ENCODE peak calls at places on chromosomes 7 and 10, in four cellular contexts. One of them, this sample, is unnamed.

GRCh38 chr7:98194186-98194585 is 17.1 kb upstream of the BHLHA15 start:
- DNase-seq in left lung: no peak
- DNase-seq in endothelial cell of umbilical vein: no peak
- DNase-seq in fibroblast of lung: no peak
- DNase-seq in this sample: no peak

GRCh38 chr10:52632591-52632990 is 140.0 kb downstream of the MBL2 start:
- DNase-seq in left lung: no peak
- DNase-seq in endothelial cell of umbilical vein: peak; percentile 85
- DNase-seq in fibroblast of lung: no peak
- DNase-seq in this sample: no peak

GRCh38 chr7:16644987-16645592 is 464 bp downstream of the ANKMY2 start:
- DNase-seq in left lung: peak; percentile 81
- DNase-seq in fibroblast of lung: peak; percentile 39
- DNase-seq in endothelial cell of umbilical vein: no peak
- DNase-seq in this sample: peak; percentile 74

GRCh38 chr10:122475581-122475980 is 14.2 kb downstream of the HTRA1 start:
- DNase-seq in left lung: no peak
- DNase-seq in endothelial cell of umbilical vein: no peak
- DNase-seq in fibroblast of lung: peak; percentile 31
- DNase-seq in this sample: no peak

GRCh38 chr7:73426016-73426415 is 7.6 kb upstream of the FZD9 start:
- DNase-seq in fibroblast of lung: no peak
- DNase-seq in endothelial cell of umbilical vein: no peak
- DNase-seq in left lung: no peak
- DNase-seq in this sample: no peak

GRCh38 chr10:35058686-35059085 is 31.5 kb downstream of the CUL2 start:
- DNase-seq in endothelial cell of umbilical vein: no peak
- DNase-seq in left lung: no peak
- DNase-seq in fibroblast of lung: no peak
- DNase-seq in this sample: no peak

GRCh38 chr10:97096327-97097153 is 89.2 kb downstream of the SLIT1 start:
- DNase-seq in fibroblast of lung: no peak
- DNase-seq in endothelial cell of umbilical vein: no peak
- DNase-seq in left lung: no peak
- DNase-seq in this sample: no peak

GRCh38 chr7:2644514-2645273 is 12.9 kb downstream of the TTYH3 start:
- DNase-seq in left lung: peak; percentile 82
- DNase-seq in endothelial cell of umbilical vein: no peak
- DNase-seq in fibroblast of lung: no peak
- DNase-seq in this sample: no peak

GRCh38 chr10:91711885-91712284 is 79.0 kb upstream of the PPP1R3C start:
- DNase-seq in left lung: no peak
- DNase-seq in fibroblast of lung: no peak
- DNase-seq in endothelial cell of umbilical vein: no peak
- DNase-seq in this sample: no peak

GRCh38 chr10:3467052-3467906 is 294.7 kb upstream of the PITRM1 start:
- DNase-seq in fibroblast of lung: peak; percentile 96
- DNase-seq in left lung: peak; percentile 85
- DNase-seq in endothelial cell of umbilical vein: peak; percentile 99
- DNase-seq in this sample: peak; percentile 96

GRCh38 chr7:10973942-10974716 is 457 bp downstream of the PHF14 start:
- DNase-seq in left lung: no peak
- DNase-seq in fibroblast of lung: peak; percentile 49
- DNase-seq in endothelial cell of umbilical vein: peak; percentile 54
- DNase-seq in this sample: no peak

GRCh38 chr10:114412907-114413386 is 8.6 kb upstream of the AFAP1L2 start:
- DNase-seq in endothelial cell of umbilical vein: peak; percentile 70
- DNase-seq in fibroblast of lung: peak; percentile 67
- DNase-seq in left lung: no peak
- DNase-seq in this sample: no peak

GRCh38 chr10:35470535-35470934 is 134.2 kb downstream of the CCNY start:
- DNase-seq in endothelial cell of umbilical vein: peak; percentile 20
- DNase-seq in fibroblast of lung: no peak
- DNase-seq in left lung: no peak
- DNase-seq in this sample: no peak

GRCh38 chr10:73854310-73854709 is 20.0 kb downstream of the CAMK2G start:
- DNase-seq in endothelial cell of umbilical vein: no peak
- DNase-seq in fibroblast of lung: no peak
- DNase-seq in left lung: no peak
- DNase-seq in this sample: no peak

GRCh38 chr10:34124522-34125035 is 690.5 kb downstream of the PARD3 start:
- DNase-seq in left lung: no peak
- DNase-seq in fibroblast of lung: no peak
- DNase-seq in endothelial cell of umbilical vein: peak; percentile 37
- DNase-seq in this sample: no peak

GRCh38 chr10:126867567-126868365 is 37.5 kb upstream of the DOCK1 start:
- DNase-seq in fibroblast of lung: peak; percentile 43
- DNase-seq in endothelial cell of umbilical vein: no peak
- DNase-seq in left lung: no peak
- DNase-seq in this sample: no peak

GRCh38 chr10:98208925-98209324 is 59.1 kb downstream of the LOXL4 start:
- DNase-seq in endothelial cell of umbilical vein: no peak
- DNase-seq in left lung: no peak
- DNase-seq in fibroblast of lung: no peak
- DNase-seq in this sample: no peak

GRCh38 chr7:25849361-25850184 is 302.4 kb upstream of the NFE2L3 start:
- DNase-seq in fibroblast of lung: peak; percentile 97
- DNase-seq in left lung: no peak
- DNase-seq in endothelial cell of umbilical vein: peak; percentile 90
- DNase-seq in this sample: no peak

GRCh38 chr10:43170491-43170890 is 32.2 kb downstream of the CSGALNACT2 start:
- DNase-seq in left lung: no peak
- DNase-seq in endothelial cell of umbilical vein: no peak
- DNase-seq in fibroblast of lung: peak; percentile 42
- DNase-seq in this sample: no peak

GRCh38 chr10:22988581-22989360 is 60.9 kb downstream of the ARMC3 start:
- DNase-seq in fibroblast of lung: peak; percentile 75
- DNase-seq in endothelial cell of umbilical vein: peak; percentile 71
- DNase-seq in left lung: no peak
- DNase-seq in this sample: no peak

GRCh38 chr7:144513332-144513731 is 109.8 kb upstream of the NOBOX start:
- DNase-seq in fibroblast of lung: peak; percentile 3
- DNase-seq in endothelial cell of umbilical vein: peak; percentile 65
- DNase-seq in left lung: no peak
- DNase-seq in this sample: no peak

GRCh38 chr7:1919539-1920265 is 249.6 kb downstream of the ELFN1 start:
- DNase-seq in left lung: peak; percentile 74
- DNase-seq in endothelial cell of umbilical vein: no peak
- DNase-seq in fibroblast of lung: peak; percentile 49
- DNase-seq in this sample: no peak

GRCh38 chr7:142881586-142882337 is 3.8 kb downstream of the TRPV6 start:
- DNase-seq in left lung: no peak
- DNase-seq in fibroblast of lung: no peak
- DNase-seq in endothelial cell of umbilical vein: no peak
- DNase-seq in this sample: no peak

GRCh38 chr10:88080213-88080612 is 216.8 kb downstream of the PTEN start:
- DNase-seq in endothelial cell of umbilical vein: peak; percentile 28
- DNase-seq in fibroblast of lung: peak; percentile 72
- DNase-seq in left lung: no peak
- DNase-seq in this sample: no peak

GRCh38 chr7:33933611-33934281 is 28.4 kb downstream of the BMPER start:
- DNase-seq in fibroblast of lung: peak; percentile 53
- DNase-seq in endothelial cell of umbilical vein: no peak
- DNase-seq in left lung: no peak
- DNase-seq in this sample: no peak

GRCh38 chr7:151060416-151061234 is 1.2 kb downstream of the SLC4A2 start:
- DNase-seq in left lung: no peak
- DNase-seq in fibroblast of lung: no peak
- DNase-seq in endothelial cell of umbilical vein: peak; percentile 32
- DNase-seq in this sample: no peak

GRCh38 chr7:64045301-64046040 is at the start of gene ZNF727:
- DNase-seq in fibroblast of lung: no peak
- DNase-seq in endothelial cell of umbilical vein: no peak
- DNase-seq in left lung: peak; percentile 72
- DNase-seq in this sample: no peak

GRCh38 chr7:42956062-42956461 is 23.9 kb downstream of the MRPL32 start:
- DNase-seq in left lung: no peak
- DNase-seq in fibroblast of lung: no peak
- DNase-seq in endothelial cell of umbilical vein: no peak
- DNase-seq in this sample: no peak

GRCh38 chr7:84912993-84913635 is 273.7 kb downstream of the SEMA3D start:
- DNase-seq in fibroblast of lung: peak; percentile 1
- DNase-seq in endothelial cell of umbilical vein: no peak
- DNase-seq in left lung: no peak
- DNase-seq in this sample: no peak

GRCh38 chr10:86342111-86342863 is 24.3 kb downstream of the GRID1 start:
- DNase-seq in endothelial cell of umbilical vein: no peak
- DNase-seq in left lung: peak; percentile 49
- DNase-seq in fibroblast of lung: no peak
- DNase-seq in this sample: peak; percentile 52

GRCh38 chr10:95814011-95814727 is 58.2 kb downstream of the ENTPD1 start:
- DNase-seq in endothelial cell of umbilical vein: peak; percentile 76
- DNase-seq in fibroblast of lung: peak; percentile 74
- DNase-seq in left lung: no peak
- DNase-seq in this sample: no peak

GRCh38 chr10:19654576-19654975 is 161.7 kb upstream of the PLXDC2 start:
- DNase-seq in left lung: no peak
- DNase-seq in endothelial cell of umbilical vein: no peak
- DNase-seq in fibroblast of lung: peak; percentile 58
- DNase-seq in this sample: no peak

GRCh38 chr10:68139451-68140272 is 30.4 kb downstream of the MYPN start:
- DNase-seq in endothelial cell of umbilical vein: no peak
- DNase-seq in left lung: no peak
- DNase-seq in fibroblast of lung: peak; percentile 47
- DNase-seq in this sample: no peak

GRCh38 chr7:8724080-8724718 is 290.8 kb downstream of the NXPH1 start:
- DNase-seq in left lung: no peak
- DNase-seq in fibroblast of lung: no peak
- DNase-seq in endothelial cell of umbilical vein: no peak
- DNase-seq in this sample: no peak
- TF ChIP-seq CTCF in left lung: peak; percentile 14
- TF ChIP-seq CTCF in fibroblast of lung: no peak
- TF ChIP-seq CTCF in endothelial cell of umbilical vein: no peak
- TF ChIP-seq CTCF in this sample: no peak

GRCh38 chr7:95590387-95591248 is 5.7 kb downstream of the PDK4 start:
- DNase-seq in left lung: no peak
- DNase-seq in endothelial cell of umbilical vein: no peak
- DNase-seq in fibroblast of lung: no peak
- DNase-seq in this sample: no peak
- H3K4me1 ChIP-seq in left lung: peaks cover 76% of the 10 kb centered on the region
- H3K4me1 ChIP-seq in endothelial cell of umbilical vein: no peaks in the 10 kb centered on the region
- H3K4me1 ChIP-seq in fibroblast of lung: no peaks in the 10 kb centered on the region
- H3K4me1 ChIP-seq in this sample: peaks cover 49% of the 10 kb centered on the region

DNA sequence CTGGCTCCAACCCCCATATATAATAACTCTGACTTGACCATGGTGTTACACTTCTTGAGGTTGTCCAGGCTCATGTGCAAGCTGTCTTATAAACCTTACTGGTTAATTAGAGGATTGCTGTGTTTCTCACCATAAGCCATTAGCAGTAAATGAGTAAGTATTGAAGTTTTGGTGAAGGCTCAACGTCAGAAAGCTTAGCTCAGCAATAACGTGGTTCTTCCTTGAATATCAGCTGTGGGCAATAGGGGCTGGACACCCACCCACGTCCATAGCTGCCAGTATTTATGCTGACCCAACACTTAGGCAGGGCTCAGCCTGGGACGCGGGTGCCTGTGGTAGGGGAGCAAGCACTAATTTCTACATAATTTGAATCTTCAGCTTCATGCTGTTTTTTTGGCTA is 134.1 kb downstream of the SH2D4B start:
- DNase-seq in left lung: no peak
- DNase-seq in endothelial cell of umbilical vein: no peak
- DNase-seq in fibroblast of lung: no peak
- DNase-seq in this sample: no peak
- H3K27ac ChIP-seq in left lung: no peak overlapping the region
- H3K27ac ChIP-seq in endothelial cell of umbilical vein: no peak overlapping the region
- H3K27ac ChIP-seq in fibroblast of lung: no peak overlapping the region
- H3K27ac ChIP-seq in this sample: no peak overlapping the region

DNA sequence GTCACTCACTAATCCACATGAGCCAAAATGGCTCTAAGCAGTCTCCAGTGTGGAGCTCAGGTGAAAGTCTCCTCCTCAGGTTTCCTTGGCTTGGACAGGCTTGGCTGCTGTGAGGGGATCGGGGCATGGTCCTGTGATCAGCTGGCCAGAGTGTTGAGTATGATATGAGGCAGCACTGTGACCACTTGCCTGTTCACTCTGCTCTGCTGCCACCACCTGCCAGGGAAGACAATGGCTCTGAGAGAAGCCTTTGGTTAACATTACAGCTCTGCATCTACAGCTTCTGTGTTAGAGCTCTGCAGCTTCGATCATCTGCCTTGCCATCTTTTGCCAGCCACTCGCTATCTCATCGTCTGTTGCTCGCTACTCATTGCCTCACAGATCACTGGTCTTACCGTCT is 20.1 kb upstream of the PTN start:
- DNase-seq in left lung: no peak
- DNase-seq in fibroblast of lung: no peak
- DNase-seq in endothelial cell of umbilical vein: no peak
- DNase-seq in this sample: no peak
- TF ChIP-seq CTCF in left lung: no peak
- TF ChIP-seq CTCF in fibroblast of lung: no peak
- TF ChIP-seq CTCF in endothelial cell of umbilical vein: no peak
- TF ChIP-seq CTCF in this sample: no peak

GRCh38 chr10:71844084-71844483 is 7.0 kb downstream of the PSAP start:
- DNase-seq in fibroblast of lung: no peak
- DNase-seq in left lung: no peak
- DNase-seq in endothelial cell of umbilical vein: no peak
- DNase-seq in this sample: no peak
- H3K4me1 ChIP-seq in fibroblast of lung: peaks cover 23% of the 10 kb centered on the region
- H3K4me1 ChIP-seq in left lung: peaks cover 100% of the 10 kb centered on the region
- H3K4me1 ChIP-seq in endothelial cell of umbilical vein: peaks cover 17% of the 10 kb centered on the region
- H3K4me1 ChIP-seq in this sample: peaks cover 87% of the 10 kb centered on the region

DNA sequence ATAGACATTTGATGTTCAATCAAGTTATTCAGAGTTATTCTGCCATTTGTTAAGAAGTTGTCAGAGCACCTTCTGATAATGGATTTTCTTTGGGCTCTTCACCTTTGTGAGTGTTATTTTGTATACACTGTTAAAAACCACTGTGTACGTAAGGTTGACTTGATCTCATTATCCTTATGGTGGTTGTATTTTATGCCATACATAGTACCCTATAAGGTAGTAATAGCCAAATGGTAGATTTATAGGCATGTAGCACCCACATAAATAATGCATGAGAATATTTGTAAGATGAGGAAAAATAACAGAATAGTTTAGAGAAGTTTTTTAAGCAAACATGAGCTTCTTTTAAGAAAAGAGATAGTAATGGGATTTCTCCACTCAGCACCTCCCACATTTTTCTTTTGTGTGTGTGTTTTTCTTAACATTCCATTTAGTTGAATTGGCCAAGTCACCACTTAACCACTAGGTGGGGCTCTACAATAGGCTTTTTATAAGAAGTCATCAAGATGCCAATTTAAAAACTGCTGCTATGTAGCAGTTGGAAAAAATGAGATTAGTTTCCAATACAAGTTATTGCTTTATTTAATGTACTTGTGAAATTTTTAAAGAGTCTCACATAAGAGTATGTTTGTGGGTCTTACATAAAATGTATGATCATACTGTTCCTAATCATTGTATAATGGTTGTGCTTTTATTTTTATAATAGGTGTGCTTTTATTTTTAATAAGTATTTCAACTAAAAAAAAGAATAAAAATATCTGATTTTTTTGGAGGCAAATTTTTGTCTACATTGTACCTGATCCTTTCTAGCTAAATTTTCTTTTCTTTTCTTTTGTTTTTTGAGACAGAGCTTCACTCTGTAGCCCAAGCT is 41.1 kb upstream of the STMP1 start:
- DNase-seq in left lung: no peak
- DNase-seq in fibroblast of lung: peak; percentile 90
- DNase-seq in endothelial cell of umbilical vein: peak; percentile 82
- DNase-seq in this sample: no peak
- H3K27ac ChIP-seq in left lung: no peak overlapping the region
- H3K27ac ChIP-seq in fibroblast of lung: no peak overlapping the region
- H3K27ac ChIP-seq in endothelial cell of umbilical vein: no peak overlapping the region
- H3K27ac ChIP-seq in this sample: no peak overlapping the region

GRCh38 chr7:83210459-83210858 is 47.8 kb upstream of the PCLO start:
- DNase-seq in fibroblast of lung: no peak
- DNase-seq in endothelial cell of umbilical vein: no peak
- DNase-seq in left lung: no peak
- DNase-seq in this sample: no peak
- TF ChIP-seq CTCF in fibroblast of lung: no peak
- TF ChIP-seq CTCF in endothelial cell of umbilical vein: no peak
- TF ChIP-seq CTCF in left lung: no peak
- TF ChIP-seq CTCF in this sample: no peak